ENCODE peak calls at places on chromosome 18, in five cellular contexts. Q is NCI-H1930; O is GM12892; A is CD8-positive, alpha-beta T cell; F is kidney epithelial cell. C is an unnamed sample.

GRCh38 chr18:832085-832681 is 20.1 kb upstream of the YES1 start:
- DNase-seq in Q (no peak), A (no peak), F (no peak), O (no peak), C (no peak)

GRCh38 chr18:22088029-22088428 is 81.4 kb upstream of the GATA6 start:
- DNase-seq in O (no peak), F (no peak), Q (no peak), A (no peak), C (no peak)

GRCh38 chr18:48230459-48231113 is 178.6 kb downstream of the ZBTB7C start:
- DNase-seq in Q (peak), A (no peak), F (no peak), O (peak), C (peak)

GRCh38 chr18:35605686-35606417 is 24.3 kb downstream of the GALNT1 start:
- DNase-seq in A (no peak), Q (no peak), F (no peak), O (no peak), C (no peak)

GRCh38 chr18:71443726-71444480 is 1100.2 kb downstream of the CBLN2 start:
- DNase-seq in F (peak), A (no peak), O (no peak), Q (no peak), C (no peak)

GRCh38 chr18:12253517-12254136 is 534 bp upstream of the CIDEA start:
- DNase-seq in O (no peak), Q (no peak), F (no peak), A (no peak), C (no peak)

GRCh38 chr18:55245200-55245599 is 285.9 kb upstream of the CCDC68 start:
- DNase-seq in O (no peak), Q (no peak), F (no peak), A (no peak), C (no peak)

GRCh38 chr18:37393945-37394609 is 171.5 kb downstream of the CELF4 start:
- DNase-seq in Q (peak), F (peak), O (peak), A (no peak), C (no peak)

GRCh38 chr18:50934545-50935211 is 33.2 kb upstream of the ELAC1 start:
- DNase-seq in F (no peak), Q (no peak), O (no peak), A (no peak), C (no peak)

GRCh38 chr18:26617151-26617554 is 68.8 kb upstream of the KCTD1 start:
- DNase-seq in O (no peak), A (no peak), Q (no peak), F (peak), C (no peak)

GRCh38 chr18:59867337-59868104 is 32.3 kb upstream of the PMAIP1 start:
- DNase-seq in A (no peak), Q (no peak), F (no peak), O (no peak), C (no peak)

GRCh38 chr18:21830533-21830932 is 89.9 kb downstream of the MIB1 start:
- DNase-seq in A (no peak), O (no peak), F (no peak), Q (no peak), C (no peak)